ENCODE peak calls at places on chromosomes 7 and 10, in ten cellular contexts. One of them, this sample, is unnamed.

GRCh38 chr7:17234398-17235021 is 63.9 kb upstream of the AHR start:
- DNase-seq in activated CD8-positive, alpha-beta memory T cell treated with anti-CD3 and anti-CD28 coated beads for 24 hours: no peak
- DNase-seq in NT2/D1: no peak
- DNase-seq in NCI-H69: no peak
- DNase-seq in ELF-1: no peak
- DNase-seq in posterior vena cava: no peak
- DNase-seq in endodermal cell: no peak
- DNase-seq in posterior cingulate gyrus: no peak
- DNase-seq in BJ: peak; percentile 87
- DNase-seq in hypothalamus: peak; percentile 54
- DNase-seq in this sample: no peak

GRCh38 chr10:43292745-43293676 is 26.1 kb upstream of the RASGEF1A start:
- DNase-seq in activated CD8-positive, alpha-beta memory T cell treated with anti-CD3 and anti-CD28 coated beads for 24 hours: peak; percentile 80
- DNase-seq in posterior cingulate gyrus: peak; percentile 77
- DNase-seq in BJ: no peak
- DNase-seq in NT2/D1: no peak
- DNase-seq in NCI-H69: peak; percentile 47
- DNase-seq in hypothalamus: peak; percentile 64
- DNase-seq in ELF-1: peak; percentile 67
- DNase-seq in posterior vena cava: no peak
- DNase-seq in endodermal cell: peak; percentile 80
- DNase-seq in this sample: peak; percentile 76

GRCh38 chr7:155412416-155413253 is 45.3 kb upstream of the EN2 start:
- DNase-seq in posterior vena cava: no peak
- DNase-seq in endodermal cell: peak; percentile 92
- DNase-seq in NT2/D1: peak; percentile 59
- DNase-seq in BJ: no peak
- DNase-seq in hypothalamus: peak; percentile 36
- DNase-seq in posterior cingulate gyrus: peak; percentile 81
- DNase-seq in ELF-1: peak; percentile 70
- DNase-seq in activated CD8-positive, alpha-beta memory T cell treated with anti-CD3 and anti-CD28 coated beads for 24 hours: peak; percentile 78
- DNase-seq in NCI-H69: peak; percentile 75
- DNase-seq in this sample: peak; percentile 94

GRCh38 chr7:49768254-49768653 is 5.2 kb upstream of the VWC2 start:
- DNase-seq in activated CD8-positive, alpha-beta memory T cell treated with anti-CD3 and anti-CD28 coated beads for 24 hours: no peak
- DNase-seq in posterior vena cava: no peak
- DNase-seq in ELF-1: no peak
- DNase-seq in endodermal cell: no peak
- DNase-seq in BJ: no peak
- DNase-seq in hypothalamus: no peak
- DNase-seq in posterior cingulate gyrus: no peak
- DNase-seq in NT2/D1: no peak
- DNase-seq in NCI-H69: no peak
- DNase-seq in this sample: no peak

GRCh38 chr7:106041140-106041717 is 70.9 kb downstream of the SYPL1 start:
- DNase-seq in posterior vena cava: no peak
- DNase-seq in posterior cingulate gyrus: peak; percentile 78
- DNase-seq in NT2/D1: peak; percentile 52
- DNase-seq in hypothalamus: no peak
- DNase-seq in BJ: no peak
- DNase-seq in NCI-H69: peak; percentile 78
- DNase-seq in ELF-1: peak; percentile 82
- DNase-seq in endodermal cell: peak; percentile 91
- DNase-seq in activated CD8-positive, alpha-beta memory T cell treated with anti-CD3 and anti-CD28 coated beads for 24 hours: peak; percentile 67
- DNase-seq in this sample: peak; percentile 74

GRCh38 chr10:35232509-35232908 is 103.8 kb upstream of the CCNY start:
- DNase-seq in activated CD8-positive, alpha-beta memory T cell treated with anti-CD3 and anti-CD28 coated beads for 24 hours: no peak
- DNase-seq in NT2/D1: no peak
- DNase-seq in posterior vena cava: no peak
- DNase-seq in posterior cingulate gyrus: no peak
- DNase-seq in endodermal cell: no peak
- DNase-seq in hypothalamus: no peak
- DNase-seq in NCI-H69: no peak
- DNase-seq in BJ: no peak
- DNase-seq in ELF-1: no peak
- DNase-seq in this sample: no peak

GRCh38 chr7:113710310-113711106 is 208.3 kb downstream of the PPP1R3A start:
- DNase-seq in NT2/D1: peak; percentile 81
- DNase-seq in endodermal cell: peak; percentile 81
- DNase-seq in ELF-1: peak; percentile 60
- DNase-seq in posterior vena cava: no peak
- DNase-seq in activated CD8-positive, alpha-beta memory T cell treated with anti-CD3 and anti-CD28 coated beads for 24 hours: no peak
- DNase-seq in BJ: peak; percentile 21
- DNase-seq in hypothalamus: peak; percentile 14
- DNase-seq in NCI-H69: peak; percentile 91
- DNase-seq in posterior cingulate gyrus: no peak
- DNase-seq in this sample: peak; percentile 43

GRCh38 chr10:50453940-50454339 is 169.8 kb downstream of the SGMS1 start:
- DNase-seq in posterior vena cava: no peak
- DNase-seq in BJ: no peak
- DNase-seq in activated CD8-positive, alpha-beta memory T cell treated with anti-CD3 and anti-CD28 coated beads for 24 hours: no peak
- DNase-seq in posterior cingulate gyrus: no peak
- DNase-seq in ELF-1: no peak
- DNase-seq in hypothalamus: no peak
- DNase-seq in NT2/D1: no peak
- DNase-seq in NCI-H69: no peak
- DNase-seq in endodermal cell: no peak
- DNase-seq in this sample: peak; percentile 17

GRCh38 chr7:154178890-154179289 is 126.7 kb downstream of the DPP6 start:
- DNase-seq in posterior vena cava: no peak
- DNase-seq in ELF-1: peak; percentile 38
- DNase-seq in posterior cingulate gyrus: no peak
- DNase-seq in activated CD8-positive, alpha-beta memory T cell treated with anti-CD3 and anti-CD28 coated beads for 24 hours: no peak
- DNase-seq in endodermal cell: no peak
- DNase-seq in NT2/D1: no peak
- DNase-seq in NCI-H69: no peak
- DNase-seq in hypothalamus: no peak
- DNase-seq in BJ: no peak
- DNase-seq in this sample: no peak

GRCh38 chr7:139575338-139575680 is 51.8 kb downstream of the CLEC2L start:
- DNase-seq in posterior cingulate gyrus: no peak
- DNase-seq in endodermal cell: no peak
- DNase-seq in NT2/D1: no peak
- DNase-seq in NCI-H69: no peak
- DNase-seq in hypothalamus: no peak
- DNase-seq in ELF-1: no peak
- DNase-seq in activated CD8-positive, alpha-beta memory T cell treated with anti-CD3 and anti-CD28 coated beads for 24 hours: peak; percentile 40
- DNase-seq in BJ: no peak
- DNase-seq in posterior vena cava: no peak
- DNase-seq in this sample: no peak